ENCODE peak calls at places on chromosomes 12 and 14, in six cellular contexts. O is naive thymus-derived CD4-positive, alpha-beta T cell; F is heart right ventricle; M is PC-3; G is uterus; V is colonic mucosa. J is an unnamed sample. For H3K9me3 and H3K4me1, the result is how much of the 10 kb centered on the place peaks cover.

GRCh38 chr14:86035882-86036281 is 505.9 kb downstream of the FLRT2 start:
- DNase-seq in O (no peak), F (no peak), M (peak), G (no peak), V (no peak), J (no peak)

GRCh38 chr14:55572578-55572977 is 7.4 kb upstream of the KTN1 start:
- DNase-seq in O (no peak), F (no peak), M (peak), G (no peak), V (no peak), J (no peak)

GRCh38 chr12:62785941-62786559 is 148.9 kb downstream of the PPM1H start:
- DNase-seq in O (no peak), F (peak), M (peak), G (no peak), V (no peak), J (peak)

GRCh38 chr12:70366581-70367267 is 634 bp downstream of the KCNMB4 start:
- DNase-seq in O (peak), F (peak), M (peak), G (peak), V (peak), J (peak)

GRCh38 chr12:122480753-122481152 is 20.0 kb downstream of the ZCCHC8 start:
- DNase-seq in O (no peak), F (no peak), M (no peak), G (no peak), V (no peak), J (no peak)

GRCh38 chr12:108826115-108826806 is 31.1 kb downstream of the SSH1 start:
- DNase-seq in O (no peak), F (peak), M (no peak), G (peak), V (peak), J (peak)

GRCh38 chr12:75722714-75723200 is 211.3 kb upstream of the KRR1 start:
- DNase-seq in O (no peak), F (no peak), M (peak), G (peak), V (peak), J (no peak)

GRCh38 chr12:46209914-46210834 is 58.7 kb downstream of the SLC38A1 start:
- DNase-seq in O (peak), F (peak), M (peak), G (peak), V (peak), J (peak)

GRCh38 chr14:40847496-40847895 is 759.2 kb upstream of the LRFN5 start:
- DNase-seq in O (no peak), F (no peak), M (peak), G (no peak), V (no peak), J (no peak)

GRCh38 chr12:124498178-124498869 is 69.1 kb downstream of the NCOR2 start:
- DNase-seq in O (no peak), F (peak), M (no peak), G (no peak), V (no peak), J (no peak)

GRCh38 chr12:105214670-105215375 is 21.2 kb downstream of the APPL2 start:
- DNase-seq in O (no peak), F (no peak), M (peak), G (no peak), V (peak), J (no peak)

GRCh38 chr12:47768323-47768811 is 4.7 kb upstream of the SLC48A1 start:
- DNase-seq in O (no peak), F (no peak), M (peak), G (no peak), V (no peak), J (no peak)

DNA sequence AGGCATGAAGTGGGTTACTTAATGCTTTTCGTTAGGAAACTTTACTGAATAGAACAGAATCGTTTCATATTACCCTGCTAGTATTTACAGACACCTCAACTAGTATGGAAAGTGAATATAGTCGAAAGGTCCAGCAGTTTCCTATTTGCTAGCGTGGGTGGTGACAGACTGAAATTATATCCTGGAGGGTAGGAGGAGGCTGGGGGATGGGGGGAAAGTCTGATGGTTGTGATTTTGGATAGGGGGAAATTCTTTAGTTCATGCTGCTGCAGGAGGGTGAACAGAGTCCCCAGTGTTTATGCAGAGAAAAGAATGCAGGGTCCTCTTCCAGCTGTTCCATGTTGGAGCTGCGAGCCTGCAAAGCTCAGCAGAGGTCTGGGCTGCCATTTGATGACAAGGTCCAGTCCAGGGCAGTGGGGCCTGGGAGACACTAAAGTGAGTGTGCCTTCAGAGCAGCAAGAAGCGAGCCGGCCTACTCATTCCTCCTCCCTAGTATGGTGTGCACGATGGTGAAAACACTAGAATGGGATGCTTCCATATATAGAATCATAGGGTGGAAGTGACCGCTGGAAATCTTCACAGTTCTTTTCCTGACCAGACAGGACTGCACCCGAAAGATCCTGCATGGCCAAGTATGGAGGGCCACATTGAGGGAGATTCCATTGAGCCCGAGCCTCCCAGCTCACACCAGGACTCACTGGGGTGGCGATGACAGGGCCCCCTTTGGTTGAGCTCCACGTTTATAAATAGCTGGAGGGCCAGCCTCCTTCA is 2.1 kb downstream of the SAMD4A start:
- DNase-seq in O (no peak), F (no peak), M (peak), G (peak), V (peak), J (no peak)
- H3K9me3 ChIP-seq in O (under half), F (under half), M (under half), G (under half), V (under half), J (under half)

GRCh38 chr12:13204428-13204827 is 7.9 kb downstream of the EMP1 start:
- DNase-seq in O (no peak), F (no peak), M (no peak), G (no peak), V (no peak), J (no peak)

GRCh38 chr12:13205809-13206559 is 9.5 kb downstream of the EMP1 start:
- DNase-seq in O (no peak), F (no peak), M (peak), G (no peak), V (no peak), J (no peak)

GRCh38 chr12:13206560-13206897 is 10.0 kb downstream of the EMP1 start:
- DNase-seq in O (no peak), F (no peak), M (no peak), G (no peak), V (no peak), J (no peak)

GRCh38 chr12:13200841-13201240 is 4.3 kb downstream of the EMP1 start:
- DNase-seq in O (no peak), F (no peak), M (no peak), G (no peak), V (no peak), J (no peak)

DNA sequence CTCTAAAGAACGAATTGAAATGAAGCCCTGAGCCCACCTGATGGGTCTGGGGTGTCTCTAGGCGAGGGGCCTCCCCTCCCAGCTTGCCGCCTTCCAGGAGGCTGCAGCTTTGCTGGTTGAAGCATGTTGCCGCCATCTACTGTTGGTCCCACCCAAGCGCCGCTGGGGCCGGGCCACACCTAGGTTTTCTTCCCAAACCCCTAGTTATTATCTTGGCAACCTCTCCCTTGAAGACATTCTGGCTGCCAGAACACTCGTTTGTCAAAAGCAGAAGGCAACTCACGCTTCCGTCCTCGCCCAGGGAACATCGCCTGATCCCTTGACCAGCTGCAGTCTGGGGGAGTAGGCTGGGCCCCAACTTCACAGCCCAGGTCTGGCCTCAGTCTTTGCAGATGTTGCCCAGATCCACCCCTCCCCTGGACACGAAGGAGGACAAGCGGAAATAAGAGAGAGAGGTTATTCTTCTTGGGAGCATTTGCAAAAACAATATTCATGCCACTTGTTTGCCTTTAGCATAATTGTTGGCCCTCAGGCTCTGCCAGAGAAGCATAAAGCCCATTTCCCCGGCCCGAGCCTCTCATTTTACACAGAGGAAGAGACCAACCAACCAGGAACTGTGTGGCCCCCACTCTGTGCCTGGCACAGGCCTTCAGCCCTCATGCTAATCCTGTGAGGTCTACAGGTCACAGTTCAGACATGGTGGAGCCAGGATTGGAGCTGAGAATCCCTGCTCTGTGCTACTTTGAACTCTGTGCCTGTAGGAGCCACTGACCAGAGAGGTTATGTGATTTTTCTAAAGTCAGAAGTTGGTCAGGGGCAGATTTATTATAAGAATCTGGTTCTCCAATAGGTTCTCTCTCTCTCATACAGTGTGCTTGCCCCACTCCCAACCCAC is 6.7 kb downstream of the EMP1 start:
- DNase-seq in O (no peak), F (peak), M (no peak), G (peak), V (no peak), J (peak)
- H3K27ac ChIP-seq in O (no peak), F (peak), M (no peak), G (peak), V (no peak), J (peak)

GRCh38 chr14:99468081-99468480 is 12.6 kb downstream of the SETD3 start:
- DNase-seq in O (no peak), F (no peak), M (no peak), G (no peak), V (no peak), J (no peak)
- H3K4me1 ChIP-seq in O (under half), F (under half), M (under half), G (under half), V (under half), J (under half)

DNA sequence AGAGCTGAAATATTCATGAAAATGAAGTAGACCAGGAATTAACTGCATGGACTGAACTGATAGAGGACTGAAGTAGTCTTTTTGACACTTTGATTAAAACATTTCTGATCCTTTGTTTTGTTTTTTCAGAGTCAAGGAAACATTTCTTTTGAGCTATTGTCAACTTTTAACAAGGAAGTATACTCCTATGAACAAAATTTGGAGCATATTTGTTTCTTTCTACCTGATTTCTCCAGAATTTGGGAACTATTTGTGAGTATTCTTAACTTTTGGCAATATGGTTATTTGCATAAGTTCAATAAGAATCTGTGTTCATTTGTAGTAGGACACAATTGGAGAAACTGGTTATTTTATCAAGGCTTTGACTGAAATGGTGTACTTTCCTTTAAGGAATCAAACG is 71.3 kb upstream of the HECTD1 start:
- DNase-seq in O (no peak), F (no peak), M (no peak), G (no peak), V (no peak), J (no peak)
- H3K9me3 ChIP-seq in O (under half), F (under half), M (under half), G (under half), V (under half), J (under half)

GRCh38 chr14:51094282-51094821 is 553 bp downstream of the TRIM9 start:
- DNase-seq in O (peak), F (peak), M (no peak), G (no peak), V (peak), J (no peak)
- H3K27ac ChIP-seq in O (no peak), F (no peak), M (no peak), G (peak), V (no peak), J (no peak)

GRCh38 chr12:52612431-52613290 is 5.7 kb downstream of the KRT73 start:
- DNase-seq in O (no peak), F (no peak), M (no peak), G (no peak), V (no peak), J (no peak)

GRCh38 chr12:52608161-52608560 is 6.9 kb upstream of the KRT72 start:
- DNase-seq in O (no peak), F (no peak), M (no peak), G (no peak), V (no peak), J (no peak)

GRCh38 chr12:52613363-52614030 is 4.9 kb downstream of the KRT73 start:
- DNase-seq in O (no peak), F (no peak), M (no peak), G (no peak), V (peak), J (no peak)

GRCh38 chr12:52608826-52609630 is 7.8 kb upstream of the KRT72 start:
- DNase-seq in O (no peak), F (no peak), M (no peak), G (no peak), V (no peak), J (no peak)

GRCh38 chr12:52611080-52611468 is 7.3 kb downstream of the KRT73 start:
- DNase-seq in O (no peak), F (no peak), M (no peak), G (no peak), V (no peak), J (no peak)
- H3K4me1 ChIP-seq in O (half or more), F (under half), M (under half), G (under half), V (under half), J (under half)

GRCh38 chr14:26173581-26173980 is 424.3 kb downstream of the NOVA1 start:
- DNase-seq in O (no peak), F (no peak), M (peak), G (no peak), V (no peak), J (no peak)
- H3K9me3 ChIP-seq in O (under half), F (under half), M (under half), G (under half), V (under half), J (under half)

GRCh38 chr14:35158951-35159653 is 36.8 kb downstream of the PRORP start:
- DNase-seq in O (no peak), F (no peak), M (no peak), G (no peak), V (no peak), J (no peak)
- H3K27ac ChIP-seq in O (no peak), F (no peak), M (peak), G (no peak), V (no peak), J (no peak)

GRCh38 chr14:61346221-61346620 is 24.8 kb downstream of the PRKCH start:
- DNase-seq in O (no peak), F (no peak), M (peak), G (no peak), V (no peak), J (no peak)
- H3K4me1 ChIP-seq in O (half or more), F (half or more), M (under half), G (under half), V (under half), J (under half)

J was measured in left lung.